ENCODE peak calls at places on chromosomes 5 and 9, in nine cellular contexts. One of them, this sample, is unnamed.

GRCh38 chr5:96113170-96113939 is 151.7 kb upstream of the ELL2 start:
- DNase-seq in tibial nerve: no peak
- DNase-seq in GM12878: no peak
- DNase-seq in HCT116: no peak
- DNase-seq in ovary: no peak
- DNase-seq in IMR-90: no peak
- DNase-seq in NB4: no peak
- DNase-seq in stomach: peak; percentile 46
- DNase-seq in right lobe of liver: peak; percentile 69
- DNase-seq in this sample: no peak

GRCh38 chr5:157855404-157855994 is 3.4 kb downstream of the CLINT1 start:
- DNase-seq in tibial nerve: peak; percentile 56
- DNase-seq in GM12878: no peak
- DNase-seq in HCT116: peak; percentile 51
- DNase-seq in ovary: peak; percentile 14
- DNase-seq in IMR-90: peak; percentile 67
- DNase-seq in NB4: peak; percentile 50
- DNase-seq in stomach: peak; percentile 60
- DNase-seq in right lobe of liver: no peak
- DNase-seq in this sample: peak; percentile 72

GRCh38 chr9:108142504-108143201 is 653.1 kb upstream of the KLF4 start:
- DNase-seq in tibial nerve: peak; percentile 84
- DNase-seq in GM12878: no peak
- DNase-seq in HCT116: no peak
- DNase-seq in ovary: peak; percentile 83
- DNase-seq in IMR-90: peak; percentile 50
- DNase-seq in NB4: no peak
- DNase-seq in stomach: peak; percentile 55
- DNase-seq in right lobe of liver: no peak
- DNase-seq in this sample: peak; percentile 88

GRCh38 chr5:122177162-122177561 is 47.8 kb downstream of the ZNF474 start:
- DNase-seq in tibial nerve: no peak
- DNase-seq in GM12878: no peak
- DNase-seq in HCT116: no peak
- DNase-seq in ovary: no peak
- DNase-seq in IMR-90: no peak
- DNase-seq in NB4: no peak
- DNase-seq in stomach: no peak
- DNase-seq in right lobe of liver: no peak
- DNase-seq in this sample: no peak

GRCh38 chr9:114786251-114786650 is 19.6 kb downstream of the TNFSF15 start:
- DNase-seq in tibial nerve: no peak
- DNase-seq in GM12878: no peak
- DNase-seq in HCT116: no peak
- DNase-seq in ovary: no peak
- DNase-seq in IMR-90: no peak
- DNase-seq in NB4: no peak
- DNase-seq in stomach: no peak
- DNase-seq in right lobe of liver: no peak
- DNase-seq in this sample: no peak

GRCh38 chr5:32802764-32803163 is 91.6 kb downstream of the NPR3 start:
- DNase-seq in tibial nerve: no peak
- DNase-seq in GM12878: no peak
- DNase-seq in HCT116: no peak
- DNase-seq in ovary: no peak
- DNase-seq in IMR-90: no peak
- DNase-seq in NB4: no peak
- DNase-seq in stomach: no peak
- DNase-seq in right lobe of liver: no peak
- DNase-seq in this sample: no peak

GRCh38 chr5:6359941-6360683 is 18.2 kb downstream of the MED10 start:
- DNase-seq in tibial nerve: no peak
- DNase-seq in GM12878: no peak
- DNase-seq in HCT116: no peak
- DNase-seq in ovary: no peak
- DNase-seq in IMR-90: no peak
- DNase-seq in NB4: peak; percentile 71
- DNase-seq in stomach: no peak
- DNase-seq in right lobe of liver: no peak
- DNase-seq in this sample: no peak

GRCh38 chr5:74167930-74168315 is 472.6 kb downstream of the ENC1 start:
- DNase-seq in tibial nerve: no peak
- DNase-seq in GM12878: no peak
- DNase-seq in HCT116: no peak
- DNase-seq in ovary: no peak
- DNase-seq in IMR-90: no peak
- DNase-seq in NB4: no peak
- DNase-seq in stomach: no peak
- DNase-seq in right lobe of liver: no peak
- DNase-seq in this sample: no peak

GRCh38 chr9:97938081-97938644 is at the start of gene HEMGN:
- DNase-seq in tibial nerve: no peak
- DNase-seq in GM12878: peak; percentile 28
- DNase-seq in HCT116: no peak
- DNase-seq in ovary: no peak
- DNase-seq in IMR-90: no peak
- DNase-seq in NB4: no peak
- DNase-seq in stomach: no peak
- DNase-seq in right lobe of liver: no peak
- DNase-seq in this sample: no peak

GRCh38 chr5:9251379-9251980 is 294.4 kb downstream of the SEMA5A start:
- DNase-seq in tibial nerve: no peak
- DNase-seq in GM12878: no peak
- DNase-seq in HCT116: no peak
- DNase-seq in ovary: no peak
- DNase-seq in IMR-90: peak; percentile 80
- DNase-seq in NB4: no peak
- DNase-seq in stomach: no peak
- DNase-seq in right lobe of liver: no peak
- DNase-seq in this sample: no peak

GRCh38 chr9:96484521-96484931 is 34.6 kb downstream of the HABP4 start:
- DNase-seq in tibial nerve: no peak
- DNase-seq in GM12878: peak; percentile 56
- DNase-seq in HCT116: no peak
- DNase-seq in ovary: no peak
- DNase-seq in IMR-90: no peak
- DNase-seq in NB4: no peak
- DNase-seq in stomach: no peak
- DNase-seq in right lobe of liver: no peak
- DNase-seq in this sample: no peak

GRCh38 chr5:148681157-148682131 is 27.1 kb upstream of the HTR4 start:
- DNase-seq in tibial nerve: no peak
- DNase-seq in GM12878: no peak
- DNase-seq in HCT116: no peak
- DNase-seq in ovary: no peak
- DNase-seq in IMR-90: no peak
- DNase-seq in NB4: no peak
- DNase-seq in stomach: no peak
- DNase-seq in right lobe of liver: no peak
- DNase-seq in this sample: no peak

GRCh38 chr9:117247271-117247670 is 167.6 kb downstream of the ASTN2 start:
- DNase-seq in tibial nerve: no peak
- DNase-seq in GM12878: no peak
- DNase-seq in HCT116: no peak
- DNase-seq in ovary: no peak
- DNase-seq in IMR-90: no peak
- DNase-seq in NB4: peak; percentile 10
- DNase-seq in stomach: no peak
- DNase-seq in right lobe of liver: no peak
- DNase-seq in this sample: peak; percentile 29

GRCh38 chr5:132445930-132446329 is 44.6 kb downstream of the IRF1 start:
- DNase-seq in tibial nerve: no peak
- DNase-seq in GM12878: no peak
- DNase-seq in HCT116: no peak
- DNase-seq in ovary: no peak
- DNase-seq in IMR-90: no peak
- DNase-seq in NB4: no peak
- DNase-seq in stomach: no peak
- DNase-seq in right lobe of liver: no peak
- DNase-seq in this sample: no peak

GRCh38 chr9:83583151-83584014 is 39.6 kb upstream of the IDNK start:
- DNase-seq in tibial nerve: peak; percentile 90
- DNase-seq in GM12878: no peak
- DNase-seq in HCT116: peak; percentile 48
- DNase-seq in ovary: peak; percentile 15
- DNase-seq in IMR-90: peak; percentile 59
- DNase-seq in NB4: peak; percentile 57
- DNase-seq in stomach: peak; percentile 54
- DNase-seq in right lobe of liver: no peak
- DNase-seq in this sample: peak; percentile 72

GRCh38 chr5:112977440-112977861 is 853 bp downstream of the DCP2 start:
- DNase-seq in tibial nerve: no peak
- DNase-seq in GM12878: no peak
- DNase-seq in HCT116: no peak
- DNase-seq in ovary: no peak
- DNase-seq in IMR-90: no peak
- DNase-seq in NB4: peak; percentile 21
- DNase-seq in stomach: no peak
- DNase-seq in right lobe of liver: no peak
- DNase-seq in this sample: no peak

GRCh38 chr5:92800360-92800759 is 780.7 kb downstream of the NR2F1-AS1 start:
- DNase-seq in tibial nerve: no peak
- DNase-seq in GM12878: no peak
- DNase-seq in HCT116: no peak
- DNase-seq in ovary: no peak
- DNase-seq in IMR-90: peak; percentile 89
- DNase-seq in NB4: no peak
- DNase-seq in stomach: no peak
- DNase-seq in right lobe of liver: no peak
- DNase-seq in this sample: no peak

GRCh38 chr5:6431214-6432195 is 17.2 kb upstream of the UBE2QL1 start:
- DNase-seq in tibial nerve: no peak
- DNase-seq in GM12878: no peak
- DNase-seq in HCT116: no peak
- DNase-seq in ovary: no peak
- DNase-seq in IMR-90: no peak
- DNase-seq in NB4: no peak
- DNase-seq in stomach: no peak
- DNase-seq in right lobe of liver: no peak
- DNase-seq in this sample: no peak

DNA sequence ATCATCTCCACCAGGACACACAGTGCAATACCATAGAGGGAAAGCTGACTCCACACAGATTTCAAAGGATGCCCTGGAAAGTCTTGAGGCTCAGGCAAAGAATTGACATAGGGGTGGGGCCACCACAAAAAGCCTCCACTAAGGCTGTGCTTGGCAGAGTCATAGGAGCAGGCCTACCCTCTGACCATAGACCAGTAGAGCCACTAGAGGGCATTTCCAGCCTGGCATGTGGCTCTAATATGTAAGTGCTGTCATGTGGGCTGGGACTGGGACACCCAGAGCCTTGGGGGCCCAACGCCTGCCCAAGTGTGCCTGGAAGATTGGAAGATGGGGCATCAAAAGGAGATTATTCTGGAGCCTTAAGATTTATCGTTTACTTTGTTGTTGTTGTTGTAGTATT is 726.0 kb downstream of the DNAH5 start:
- DNase-seq in tibial nerve: no peak
- DNase-seq in GM12878: no peak
- DNase-seq in HCT116: no peak
- DNase-seq in ovary: no peak
- DNase-seq in IMR-90: no peak
- DNase-seq in NB4: peak; percentile 23
- DNase-seq in stomach: no peak
- DNase-seq in right lobe of liver: no peak
- DNase-seq in this sample: peak; percentile 17
- TF ChIP-seq CTCF in tibial nerve: no peak
- TF ChIP-seq CTCF in GM12878: no peak
- TF ChIP-seq CTCF in HCT116: no peak
- TF ChIP-seq CTCF in ovary: no peak
- TF ChIP-seq CTCF in IMR-90: peak; percentile 17
- TF ChIP-seq CTCF in NB4: peak; percentile 30
- TF ChIP-seq CTCF in stomach: no peak
- TF ChIP-seq CTCF in right lobe of liver: peak; percentile 10
- TF ChIP-seq CTCF in this sample: no peak

DNA sequence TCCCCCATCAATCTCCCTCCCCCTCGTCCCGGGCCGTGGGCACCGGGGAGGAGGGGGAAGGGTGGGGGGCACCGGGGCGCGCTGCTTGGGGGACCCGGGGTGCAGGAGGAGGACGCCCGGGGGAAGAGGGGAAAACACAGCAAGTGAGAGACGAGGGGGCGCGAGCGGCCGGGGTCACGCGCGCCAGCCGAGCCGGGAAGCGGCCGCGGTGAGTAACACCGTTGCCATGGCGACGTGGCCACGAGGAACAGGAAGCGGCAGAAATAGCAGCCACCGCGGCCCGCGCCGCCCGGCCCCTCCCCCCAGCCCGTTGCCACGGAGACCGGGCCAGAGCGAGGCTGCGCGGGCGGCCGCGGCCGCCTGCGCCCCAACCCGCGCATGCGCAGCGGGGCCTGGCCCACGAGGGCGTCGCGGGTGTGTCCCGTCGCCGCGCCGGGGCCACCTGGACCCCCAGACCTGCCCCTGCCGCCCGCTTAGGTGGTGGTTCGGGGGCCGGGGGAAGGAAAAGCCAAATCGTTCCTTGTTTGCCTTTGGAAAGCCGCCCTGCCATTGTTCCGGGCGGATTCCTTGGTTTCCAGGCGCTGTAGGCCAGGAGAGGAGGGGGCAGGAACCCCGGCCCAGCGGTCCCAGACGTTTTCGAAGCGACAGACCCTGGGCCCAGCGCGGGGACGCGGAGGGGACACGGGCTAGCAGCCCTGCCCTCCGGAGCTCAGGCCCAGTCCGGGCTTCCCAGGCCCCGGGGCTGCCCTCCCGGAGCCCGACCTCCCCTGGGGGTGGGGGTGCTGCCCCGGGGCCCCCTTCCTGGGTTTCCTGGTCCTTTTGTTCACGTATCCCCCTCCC is 207.1 kb downstream of the C9orf50 start:
- DNase-seq in tibial nerve: peak; percentile 100
- DNase-seq in GM12878: peak; percentile 58
- DNase-seq in HCT116: peak; percentile 81
- DNase-seq in ovary: peak; percentile 100
- DNase-seq in IMR-90: peak; percentile 94
- DNase-seq in NB4: peak; percentile 95
- DNase-seq in stomach: peak; percentile 100
- DNase-seq in right lobe of liver: peak; percentile 99
- DNase-seq in this sample: peak; percentile 99
- TF ChIP-seq POLR2A in tibial nerve: peak; percentile 100
- TF ChIP-seq POLR2A in GM12878: peak; percentile 74
- TF ChIP-seq POLR2A in HCT116: peak; percentile 17
- TF ChIP-seq POLR2A in ovary: peak; percentile 94
- TF ChIP-seq POLR2A in IMR-90: peak; percentile 46
- TF ChIP-seq POLR2A in NB4: peak; percentile 53
- TF ChIP-seq POLR2A in stomach: peak; percentile 33
- TF ChIP-seq POLR2A in right lobe of liver: peak; percentile 91
- TF ChIP-seq POLR2A in this sample: no peak

GRCh38 chr9:1709347-1709746 is 305.8 kb upstream of the SMARCA2 start:
- DNase-seq in tibial nerve: no peak
- DNase-seq in GM12878: no peak
- DNase-seq in HCT116: no peak
- DNase-seq in ovary: no peak
- DNase-seq in IMR-90: no peak
- DNase-seq in NB4: peak; percentile 50
- DNase-seq in stomach: no peak
- DNase-seq in right lobe of liver: no peak
- DNase-seq in this sample: no peak
- TF ChIP-seq CTCF in tibial nerve: no peak
- TF ChIP-seq CTCF in GM12878: peak; percentile 58
- TF ChIP-seq CTCF in HCT116: no peak
- TF ChIP-seq CTCF in ovary: no peak
- TF ChIP-seq CTCF in IMR-90: no peak
- TF ChIP-seq CTCF in NB4: peak; percentile 92
- TF ChIP-seq CTCF in stomach: no peak
- TF ChIP-seq CTCF in right lobe of liver: peak; percentile 37
- TF ChIP-seq CTCF in this sample: peak; percentile 23

GRCh38 chr9:37187269-37187668 is 66.9 kb downstream of the ZCCHC7 start:
- DNase-seq in tibial nerve: no peak
- DNase-seq in GM12878: no peak
- DNase-seq in HCT116: no peak
- DNase-seq in ovary: no peak
- DNase-seq in IMR-90: no peak
- DNase-seq in NB4: peak; percentile 36
- DNase-seq in stomach: no peak
- DNase-seq in right lobe of liver: no peak
- DNase-seq in this sample: no peak
- TF ChIP-seq POLR2A in tibial nerve: no peak
- TF ChIP-seq POLR2A in GM12878: peak; percentile 55
- TF ChIP-seq POLR2A in HCT116: no peak
- TF ChIP-seq POLR2A in ovary: no peak
- TF ChIP-seq POLR2A in IMR-90: no peak
- TF ChIP-seq POLR2A in NB4: no peak
- TF ChIP-seq POLR2A in stomach: no peak
- TF ChIP-seq POLR2A in right lobe of liver: no peak
- TF ChIP-seq POLR2A in this sample: no peak